ENCODE peak calls at places on chromosome 12, in nine cellular contexts. E, U, X, B, A, H, D, P and N are unnamed samples.

GRCh38 chr12:102765736-102766135 is 151.3 kb downstream of the PAH start:
- DNase-seq in E (no peak), U (no peak), X (no peak), B (no peak), A (peak), H (no peak), D (peak), P (no peak), N (no peak)

GRCh38 chr12:13897811-13898210 is 83.6 kb downstream of the GRIN2B start:
- DNase-seq in E (no peak), U (no peak), X (no peak), B (no peak), A (no peak), H (no peak), D (no peak), P (no peak), N (no peak)

GRCh38 chr12:1936406-1937320 is 18.2 kb upstream of the CACNA2D4 start:
- DNase-seq in E (peak), U (no peak), X (peak), B (no peak), A (peak), H (peak), D (no peak), P (no peak), N (no peak)

GRCh38 chr12:57752668-57753000 is 524 bp upstream of the CDK4 start:
- DNase-seq in E (no peak), U (no peak), X (no peak), B (no peak), A (no peak), H (no peak), D (no peak), P (no peak), N (no peak)

GRCh38 chr12:1529228-1529861 is 65.0 kb downstream of the FBXL14 start:
- DNase-seq in E (no peak), U (no peak), X (no peak), B (no peak), A (no peak), H (no peak), D (no peak), P (no peak), N (no peak)

GRCh38 chr12:2523317-2523716 is 271.5 kb upstream of the FKBP4 start:
- DNase-seq in E (no peak), U (no peak), X (no peak), B (no peak), A (no peak), H (no peak), D (no peak), P (no peak), N (no peak)

GRCh38 chr12:121611306-121611705 is 15.0 kb upstream of the ORAI1 start:
- DNase-seq in E (no peak), U (no peak), X (no peak), B (no peak), A (no peak), H (peak), D (no peak), P (peak), N (no peak)

GRCh38 chr12:1919763-1920162 is 1.3 kb upstream of the CACNA2D4 start:
- DNase-seq in E (peak), U (no peak), X (no peak), B (no peak), A (no peak), H (no peak), D (no peak), P (no peak), N (no peak)

GRCh38 chr12:105978686-105979085 is 160.1 kb downstream of the NUAK1 start:
- DNase-seq in E (no peak), U (no peak), X (no peak), B (no peak), A (peak), H (no peak), D (no peak), P (no peak), N (peak)

GRCh38 chr12:124921200-124922008 is 7.0 kb upstream of the UBC start:
- DNase-seq in E (no peak), U (peak), X (no peak), B (peak), A (peak), H (no peak), D (peak), P (no peak), N (peak)

GRCh38 chr12:94743174-94743573 is 92.8 kb upstream of the TMCC3 start:
- DNase-seq in E (no peak), U (no peak), X (no peak), B (no peak), A (no peak), H (no peak), D (no peak), P (no peak), N (no peak)

GRCh38 chr12:53495903-53496751 is 3.1 kb downstream of the MAP3K12 start:
- DNase-seq in E (peak), U (no peak), X (no peak), B (no peak), A (peak), H (peak), D (peak), P (no peak), N (peak)

GRCh38 chr12:64088431-64089349 is 133.4 kb downstream of the KICS2 start:
- DNase-seq in E (peak), U (no peak), X (no peak), B (no peak), A (peak), H (peak), D (no peak), P (peak), N (peak)

GRCh38 chr12:96425321-96425720 is 25.1 kb upstream of the CDK17 start:
- DNase-seq in E (peak), U (no peak), X (no peak), B (no peak), A (peak), H (peak), D (no peak), P (peak), N (peak)

GRCh38 chr12:49342914-49343731 is 3.6 kb upstream of the DNAJC22 start:
- DNase-seq in E (peak), U (no peak), X (peak), B (no peak), A (no peak), H (no peak), D (no peak), P (no peak), N (no peak)

GRCh38 chr12:5768171-5768879 is 176.7 kb downstream of the ANO2 start:
- DNase-seq in E (no peak), U (no peak), X (no peak), B (no peak), A (no peak), H (no peak), D (no peak), P (no peak), N (no peak)

GRCh38 chr12:69894800-69895199 is 69.8 kb downstream of the MYRFL start:
- DNase-seq in E (no peak), U (no peak), X (no peak), B (no peak), A (no peak), H (no peak), D (no peak), P (no peak), N (no peak)

GRCh38 chr12:94670075-94670474 is 19.7 kb upstream of the TMCC3 start:
- DNase-seq in E (no peak), U (no peak), X (no peak), B (no peak), A (no peak), H (no peak), D (no peak), P (no peak), N (no peak)

GRCh38 chr12:85156569-85156968 is 120.4 kb downstream of the LRRIQ1 start:
- DNase-seq in E (peak), U (no peak), X (no peak), B (no peak), A (no peak), H (no peak), D (no peak), P (no peak), N (no peak)